ENCODE peak calls at places on chromosomes 7 and 10, in five cellular contexts. Z, F, W, X and K are unnamed samples.

GRCh38 chr10:110226926-110227641 is 19.7 kb downstream of the MXI1 start:
- DNase-seq in Z (no peak), F (no peak), W (peak), X (no peak), K (peak)

GRCh38 chr7:120060283-120060682 is 212.7 kb upstream of the KCND2 start:
- DNase-seq in Z (no peak), F (no peak), W (no peak), X (no peak), K (no peak)

GRCh38 chr10:3095373-3096139 is 28.2 kb downstream of the PFKP start:
- DNase-seq in Z (peak), F (peak), W (peak), X (peak), K (no peak)

GRCh38 chr7:121113288-121113687 is 124.8 kb downstream of the CPED1 start:
- DNase-seq in Z (no peak), F (no peak), W (no peak), X (no peak), K (no peak)

GRCh38 chr10:71995880-71996597 is 31.8 kb downstream of the CHST3 start:
- DNase-seq in Z (no peak), F (no peak), W (no peak), X (no peak), K (no peak)

GRCh38 chr10:43846187-43846680 is 197.6 kb upstream of the ZNF32 start:
- DNase-seq in Z (peak), F (no peak), W (no peak), X (no peak), K (no peak)

GRCh38 chr10:70925377-70926214 is 37.2 kb upstream of the PCBD1 start:
- DNase-seq in Z (no peak), F (no peak), W (peak), X (no peak), K (peak)

GRCh38 chr10:69180525-69181204 is 631 bp downstream of the SUPV3L1 start:
- DNase-seq in Z (no peak), F (peak), W (peak), X (no peak), K (no peak)

GRCh38 chr7:140229591-140230516 is 53.1 kb upstream of the KDM7A start:
- DNase-seq in Z (no peak), F (no peak), W (no peak), X (peak), K (peak)

GRCh38 chr10:36773652-36774051 is 351.7 kb upstream of the ANKRD30A start:
- DNase-seq in Z (no peak), F (no peak), W (no peak), X (no peak), K (no peak)

GRCh38 chr10:102802920-102803534 is 34.2 kb downstream of the CYP17A1 start:
- DNase-seq in Z (peak), F (no peak), W (no peak), X (no peak), K (peak)

GRCh38 chr7:150324366-150324961 is 1.1 kb upstream of the ACTR3C start:
- DNase-seq in Z (no peak), F (no peak), W (peak), X (peak), K (no peak)

GRCh38 chr10:42952358-42952757 is 124.5 kb upstream of the RET start:
- DNase-seq in Z (no peak), F (no peak), W (peak), X (peak), K (peak)

GRCh38 chr10:48287417-48288391 is 13.2 kb upstream of the FRMPD2 start:
- DNase-seq in Z (peak), F (no peak), W (no peak), X (no peak), K (no peak)

GRCh38 chr7:101984141-101984879 is 166.9 kb downstream of the CUX1 start:
- DNase-seq in Z (no peak), F (peak), W (no peak), X (no peak), K (no peak)

GRCh38 chr10:128242641-128243040 is 116.4 kb upstream of the MKI67 start:
- DNase-seq in Z (no peak), F (peak), W (no peak), X (no peak), K (peak)

GRCh38 chr7:81234896-81235295 is 316.0 kb upstream of the SEMA3C start:
- DNase-seq in Z (no peak), F (no peak), W (no peak), X (no peak), K (no peak)

GRCh38 chr7:128452552-128452951 is 3.1 kb upstream of the HILPDA start:
- DNase-seq in Z (no peak), F (no peak), W (no peak), X (no peak), K (no peak)

GRCh38 chr7:128174391-128174790 is 66.7 kb upstream of the LEP start:
- DNase-seq in Z (no peak), F (no peak), W (no peak), X (no peak), K (no peak)

GRCh38 chr7:81902536-81902935 is 132.7 kb upstream of the HGF start:
- DNase-seq in Z (no peak), F (no peak), W (no peak), X (no peak), K (no peak)

GRCh38 chr7:74633451-74633921 is 24.0 kb upstream of the GTF2I start:
- DNase-seq in Z (no peak), F (no peak), W (peak), X (no peak), K (no peak)

GRCh38 chr7:72336887-72337821 is 75.0 kb downstream of the CALN1 start:
- DNase-seq in Z (no peak), F (no peak), W (no peak), X (no peak), K (peak)

GRCh38 chr7:140542226-140542625 is 62.9 kb upstream of the MKRN1 start:
- DNase-seq in Z (no peak), F (peak), W (no peak), X (no peak), K (no peak)

GRCh38 chr10:49622426-49623425 is 8.9 kb downstream of the CHAT start:
- DNase-seq in Z (no peak), F (no peak), W (no peak), X (no peak), K (peak)

GRCh38 chr7:23491502-23491901 is 21.2 kb upstream of the IGF2BP3 start:
- DNase-seq in Z (no peak), F (no peak), W (no peak), X (no peak), K (no peak)

GRCh38 chr7:45421096-45421495 is 153.1 kb upstream of the ADCY1 start:
- DNase-seq in Z (no peak), F (no peak), W (no peak), X (no peak), K (no peak)

GRCh38 chr7:2355079-2356008 is 717 bp downstream of the EIF3B start:
- DNase-seq in Z (no peak), F (peak), W (peak), X (no peak), K (peak)

GRCh38 chr7:31253486-31253885 is 87.0 kb downstream of the NEUROD6 start:
- DNase-seq in Z (no peak), F (no peak), W (no peak), X (no peak), K (no peak)

GRCh38 chr7:130281227-130281626 is 11.7 kb upstream of the CPA4 start:
- DNase-seq in Z (no peak), F (no peak), W (no peak), X (no peak), K (no peak)

GRCh38 chr7:136652635-136653370 is 215.6 kb upstream of the CHRM2 start:
- DNase-seq in Z (no peak), F (no peak), W (no peak), X (no peak), K (no peak)
- TF ChIP-seq ESRRA in Z (no peak), F (no peak), W (no peak), X (no peak), K (no peak)

GRCh38 chr7:55494951-55495350 is 77.4 kb downstream of the VOPP1 start:
- DNase-seq in Z (no peak), F (no peak), W (no peak), X (no peak), K (no peak)
- TF ChIP-seq ESRRA in Z (no peak), F (no peak), W (no peak), X (no peak), K (no peak)

GRCh38 chr10:123134058-123134914 is 1.5 kb upstream of the HMX3 start:
- DNase-seq in Z (no peak), F (no peak), W (peak), X (no peak), K (no peak)

GRCh38 chr10:123135415-123136141 is at the start of gene HMX3:
- DNase-seq in Z (no peak), F (no peak), W (peak), X (no peak), K (peak)

GRCh38 chr10:123132576-123133477 is 2.9 kb upstream of the HMX3 start:
- DNase-seq in Z (peak), F (peak), W (peak), X (peak), K (peak)

GRCh38 chr10:123134915-123135414 is 805 bp upstream of the HMX3 start:
- DNase-seq in Z (no peak), F (no peak), W (peak), X (no peak), K (peak)

DNA sequence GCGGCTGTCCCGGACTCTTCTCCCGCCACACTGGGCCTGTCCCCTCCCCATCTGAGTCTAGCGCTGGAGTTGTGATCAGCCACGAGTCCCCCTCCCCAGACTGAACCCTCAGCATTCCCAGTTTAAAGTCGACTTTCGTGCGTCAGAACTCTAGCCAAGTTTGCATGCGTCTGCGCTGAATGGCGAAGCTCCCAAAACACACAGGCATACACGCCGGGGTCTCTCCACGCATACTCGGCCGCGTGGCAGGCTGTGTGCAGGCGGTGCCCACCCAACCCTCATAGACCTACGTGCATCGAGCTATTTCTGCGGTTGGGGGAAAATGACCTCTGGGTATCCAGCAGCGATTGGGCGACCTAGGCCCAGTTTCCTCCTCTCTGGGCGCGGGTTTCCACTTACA is 2.3 kb upstream of the HMX3 start:
- DNase-seq in Z (no peak), F (no peak), W (no peak), X (no peak), K (no peak)
- TF ChIP-seq ESRRA in Z (no peak), F (no peak), W (no peak), X (no peak), K (no peak)

GRCh38 chr7:151773795-151774194 is 103.1 kb downstream of the PRKAG2 start:
- DNase-seq in Z (no peak), F (no peak), W (no peak), X (no peak), K (no peak)

GRCh38 chr7:151767557-151767956 is 109.4 kb downstream of the PRKAG2 start:
- DNase-seq in Z (peak), F (no peak), W (no peak), X (no peak), K (no peak)

GRCh38 chr7:151768805-151769188 is 108.1 kb downstream of the PRKAG2 start:
- DNase-seq in Z (no peak), F (no peak), W (no peak), X (no peak), K (no peak)

GRCh38 chr7:151764056-151764920 is 112.6 kb downstream of the PRKAG2 start:
- DNase-seq in Z (no peak), F (no peak), W (no peak), X (no peak), K (no peak)

DNA sequence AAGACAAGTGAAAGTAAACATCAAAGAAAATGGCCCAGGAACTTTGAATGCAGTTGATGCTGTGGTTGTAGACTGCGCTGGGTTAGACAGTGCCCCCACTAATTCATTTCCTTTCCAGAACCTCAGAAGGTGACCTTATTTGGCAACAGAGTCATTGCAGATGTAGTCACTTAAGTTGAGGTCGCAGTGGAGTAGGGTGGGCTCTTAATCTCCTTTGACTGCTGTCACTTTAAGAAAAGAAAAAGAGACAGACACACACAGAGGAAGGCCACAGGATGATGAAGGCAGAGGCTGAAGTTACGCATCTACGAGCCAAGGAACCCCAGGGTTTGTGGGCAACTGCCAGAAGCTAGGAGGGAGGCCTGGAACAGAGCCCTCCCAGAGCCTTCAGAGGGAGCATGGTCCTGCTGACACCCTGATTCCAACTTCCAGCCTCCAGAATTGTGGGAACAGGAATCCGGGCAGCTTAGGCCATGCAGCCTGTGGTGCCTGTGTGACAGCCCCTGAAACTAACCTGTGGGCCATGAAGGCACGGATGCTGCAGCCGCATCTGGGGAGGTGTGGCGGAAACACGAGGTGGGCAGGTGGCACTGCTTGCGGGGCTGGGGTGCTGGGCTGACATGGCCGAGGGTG is 107.6 kb downstream of the PRKAG2 start:
- DNase-seq in Z (peak), F (no peak), W (no peak), X (no peak), K (no peak)
- TF ChIP-seq ESRRA in Z (no peak), F (no peak), W (no peak), X (no peak), K (no peak)